ENCODE peak calls at places on chromosomes 5 and 9, in eight cellular contexts. W, Y, R, M, J, G, Z and X are unnamed samples.

GRCh38 chr5:40502045-40502444 is 177.7 kb upstream of the PTGER4 start:
- DNase-seq in Y (no peak), G (no peak), J (no peak), W (no peak), M (no peak), Z (no peak), R (no peak), X (no peak)

GRCh38 chr5:116438979-116439554 is 135.6 kb downstream of the SEMA6A start:
- DNase-seq in W (no peak), R (no peak), J (no peak), M (no peak), G (no peak), Z (no peak), Y (no peak), X (no peak)

GRCh38 chr9:128689820-128690683 is 1.0 kb downstream of the SET start:
- DNase-seq in Y (no peak), G (no peak), M (peak; percentile 31), J (peak; percentile 76), R (peak; percentile 38), W (peak; percentile 46), Z (peak; percentile 89), X (peak; percentile 76)

GRCh38 chr5:1923766-1924165 is 41.0 kb upstream of the IRX4 start:
- DNase-seq in W (no peak), M (no peak), Z (peak; percentile 46), J (no peak), G (no peak), R (no peak), Y (peak; percentile 43), X (no peak)

GRCh38 chr9:109906766-109907382 is 126.9 kb downstream of the PALM2AKAP2 start:
- DNase-seq in M (no peak), J (no peak), Z (no peak), W (no peak), R (no peak), G (no peak), Y (no peak), X (no peak)

GRCh38 chr5:101482931-101483330 is 579.8 kb upstream of the ST8SIA4 start:
- DNase-seq in J (no peak), G (no peak), W (no peak), M (no peak), Z (no peak), R (no peak), Y (no peak), X (no peak)

GRCh38 chr9:132792547-132792946 is 85.5 kb downstream of the AK8 start:
- DNase-seq in M (no peak), R (no peak), Y (no peak), J (no peak), W (no peak), Z (no peak), G (no peak), X (peak; percentile 37)

GRCh38 chr5:154923441-154924430 is 14.3 kb downstream of the GEMIN5 start:
- DNase-seq in J (no peak), M (no peak), R (peak; percentile 16), W (no peak), G (no peak), Z (no peak), Y (no peak), X (no peak)

GRCh38 chr5:38060354-38060753 is 198.0 kb upstream of the EGFLAM start:
- DNase-seq in J (no peak), M (no peak), R (no peak), Y (no peak), G (no peak), Z (no peak), W (no peak), X (no peak)

GRCh38 chr5:168286386-168286785 is 5.1 kb upstream of the WWC1 start:
- DNase-seq in W (no peak), J (peak; percentile 84), R (no peak), Y (no peak), M (no peak), G (no peak), Z (no peak), X (no peak)

GRCh38 chr9:106883626-106884190 is 20.7 kb downstream of the ZNF462 start:
- DNase-seq in M (no peak), Z (no peak), G (peak; percentile 50), W (no peak), Y (no peak), R (no peak), J (no peak), X (no peak)

GRCh38 chr9:106885451-106885850 is 22.5 kb downstream of the ZNF462 start:
- DNase-seq in W (no peak), R (no peak), Z (no peak), Y (no peak), M (no peak), G (peak; percentile 82), J (no peak), X (peak; percentile 58)

GRCh38 chr9:106888992-106889631 is 26.1 kb downstream of the ZNF462 start:
- DNase-seq in Y (no peak), W (no peak), Z (no peak), G (no peak), M (no peak), R (no peak), J (peak; percentile 24), X (no peak)

GRCh38 chr9:106887066-106887465 is 24.1 kb downstream of the ZNF462 start:
- DNase-seq in R (no peak), J (no peak), G (no peak), Y (no peak), Z (no peak), M (no peak), W (no peak), X (no peak)

DNA sequence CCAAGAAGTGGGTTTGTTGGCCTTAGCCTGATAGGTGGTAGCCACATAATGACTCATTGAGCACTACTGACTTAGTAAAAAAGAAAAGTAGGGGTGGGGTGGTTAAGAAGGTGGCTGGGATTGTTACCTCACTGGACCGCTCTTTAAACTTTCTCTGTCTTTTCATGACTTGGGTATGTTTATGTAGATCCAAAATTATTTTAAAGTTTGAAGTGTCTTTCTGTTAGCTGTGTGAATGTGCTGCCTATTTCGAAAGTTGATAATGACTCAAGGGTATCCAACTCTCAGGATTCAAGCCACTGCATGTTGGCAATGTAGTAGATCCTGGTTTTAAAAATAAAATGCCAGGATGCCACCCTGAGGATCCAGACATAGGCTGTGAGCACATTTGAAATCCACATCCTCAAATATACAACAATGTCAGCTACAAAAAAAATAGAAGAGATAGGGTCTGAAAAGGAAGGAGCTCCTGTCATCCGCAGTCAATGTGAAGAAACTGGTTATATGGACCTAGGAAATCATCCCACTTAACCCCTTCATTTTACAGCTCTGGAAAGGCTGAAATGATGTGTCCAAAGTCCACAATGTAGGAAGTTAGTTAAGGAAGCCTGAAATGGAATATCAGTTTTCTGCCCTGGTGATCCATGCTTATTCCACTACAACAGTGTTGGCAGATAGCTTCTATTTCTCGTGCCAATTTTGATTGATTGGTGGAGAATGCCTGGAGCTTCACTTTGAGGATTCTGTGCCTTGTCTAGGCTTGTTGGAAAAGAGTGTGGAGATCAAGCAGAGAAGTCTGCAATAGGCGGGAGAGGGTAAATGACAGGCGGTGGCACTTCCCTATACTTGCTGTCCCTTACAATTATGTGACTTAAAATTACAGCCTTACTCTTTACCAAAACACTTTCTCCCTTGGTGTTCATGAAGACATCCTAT is 23.4 kb downstream of the ZNF462 start:
- DNase-seq in R (no peak), Y (no peak), Z (no peak), M (no peak), J (no peak), W (no peak), G (no peak), X (no peak)
- H3K27ac ChIP-seq in R (no peak overlapping the region), Y (peak overlapping the region; percentile 31), Z (no peak overlapping the region), M (no peak overlapping the region), J (no peak overlapping the region), W (no peak overlapping the region), G (peak overlapping the region; percentile 17), X (no peak overlapping the region)

GRCh38 chr9:131214931-131215330 is 61.4 kb downstream of the FAM78A start:
- DNase-seq in R (no peak), G (no peak), Y (no peak), W (no peak), J (no peak), M (no peak), Z (no peak), X (no peak)
- TF ChIP-seq POLR2AphosphoS5 in R (no peak), G (no peak), Y (no peak), W (no peak), J (no peak), M (no peak), Z (no peak), X (no peak)

DNA sequence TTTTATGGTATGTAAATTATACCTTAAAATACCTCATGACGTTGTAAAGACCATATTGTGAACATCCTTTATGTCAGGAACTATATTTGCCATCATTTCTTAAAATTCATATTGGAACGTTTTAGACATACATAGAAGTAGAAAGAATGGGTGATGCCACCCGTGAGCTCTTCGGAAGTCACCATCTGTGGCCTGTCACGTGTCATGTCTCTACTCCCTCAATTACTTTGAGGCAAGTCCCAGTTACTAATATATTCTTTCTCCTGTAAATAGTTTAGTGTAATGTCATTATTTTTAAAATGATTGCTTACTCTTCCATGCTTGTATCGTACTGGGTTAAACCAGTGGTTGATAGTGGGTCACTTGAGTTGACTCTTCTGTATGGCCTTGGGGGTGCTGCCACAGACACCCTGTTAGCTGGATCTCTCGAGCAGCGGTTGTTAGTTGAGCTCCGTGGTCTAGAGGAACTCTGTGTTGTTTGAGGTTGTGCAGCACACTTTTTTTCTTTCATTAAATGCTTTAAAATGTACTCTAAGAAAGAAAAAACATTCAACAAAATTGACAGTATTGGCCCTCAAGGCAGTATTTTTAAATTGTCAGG is 66.2 kb downstream of the TRIO start:
- DNase-seq in W (no peak), R (no peak), J (no peak), G (no peak), Y (no peak), M (no peak), Z (no peak), X (no peak)
- H3K27ac ChIP-seq in W (peak overlapping the region; percentile 89), R (no peak overlapping the region), J (no peak overlapping the region), G (no peak overlapping the region), Y (no peak overlapping the region), M (peak overlapping the region; percentile 58), Z (peak overlapping the region; percentile 72), X (peak overlapping the region; percentile 76)

GRCh38 chr5:16740046-16740445 is 123.2 kb upstream of the RETREG1 start:
- DNase-seq in G (no peak), R (no peak), Y (no peak), J (no peak), Z (no peak), W (no peak), M (no peak), X (no peak)

GRCh38 chr5:16737620-16738364 is 121.0 kb upstream of the RETREG1 start:
- DNase-seq in R (no peak), G (peak; percentile 23), J (peak; percentile 83), Y (no peak), W (peak; percentile 52), M (no peak), Z (no peak), X (no peak)

GRCh38 chr5:16740476-16740875 is 123.7 kb upstream of the RETREG1 start:
- DNase-seq in J (no peak), Y (no peak), W (no peak), Z (no peak), G (no peak), R (no peak), M (no peak), X (no peak)

GRCh38 chr5:16742938-16743337 is 126.1 kb upstream of the RETREG1 start:
- DNase-seq in J (no peak), M (no peak), G (no peak), Y (no peak), Z (no peak), R (no peak), W (no peak), X (no peak)

DNA sequence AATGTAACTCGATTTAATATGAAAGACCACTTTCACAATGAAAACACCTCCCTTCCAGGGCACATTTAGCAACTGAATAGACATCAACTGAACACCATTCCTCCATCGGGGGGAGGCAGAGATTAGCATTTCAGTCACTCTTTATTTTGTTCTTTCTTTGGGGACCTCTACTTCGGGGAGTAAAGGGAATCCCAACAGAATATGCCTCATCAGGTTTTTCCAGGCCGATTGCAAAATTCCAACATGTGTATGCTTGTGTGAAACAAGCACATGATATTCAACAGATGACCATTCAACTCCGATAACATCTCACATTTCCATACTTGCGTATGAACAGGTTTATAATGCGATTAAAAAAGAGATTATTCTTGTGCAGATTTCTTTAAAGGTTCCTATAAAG is 124.2 kb upstream of the RETREG1 start:
- DNase-seq in J (peak; percentile 81), W (no peak), Y (no peak), Z (no peak), R (peak; percentile 71), G (no peak), M (no peak), X (no peak)
- TF ChIP-seq POLR2AphosphoS5 in J (no peak), W (no peak), Y (no peak), Z (no peak), R (peak; percentile 88), G (no peak), M (no peak), X (no peak)